ENCODE peak calls at places on chromosomes 3 and 15, in four cellular contexts. G is uterus, B is brain microvascular endothelial cell, D is spleen. R is an unnamed sample.

GRCh38 chr15:40103864-40104271 is 4.8 kb downstream of the BMF start:
- DNase-seq in B (no peak), G (no peak), D (peak; percentile 63), R (no peak)

GRCh38 chr3:104960579-104960978 is 406.1 kb upstream of the ALCAM start:
- DNase-seq in D (no peak), B (no peak), G (no peak), R (no peak)

GRCh38 chr3:187264051-187264450 is 27.5 kb downstream of the MASP1 start:
- DNase-seq in D (no peak), G (no peak), B (peak; percentile 76), R (no peak)

GRCh38 chr15:64067564-64068030 is 21.3 kb upstream of the DAPK2 start:
- DNase-seq in D (peak; percentile 76), G (peak; percentile 63), B (peak; percentile 60), R (peak; percentile 66)

GRCh38 chr15:101446527-101447167 is 42.9 kb downstream of the PCSK6 start:
- DNase-seq in G (no peak), D (no peak), B (no peak), R (no peak)

GRCh38 chr3:146077181-146077580 is 83.8 kb downstream of the PLOD2 start:
- DNase-seq in B (no peak), G (no peak), D (no peak), R (no peak)

GRCh38 chr3:134623615-134624245 is 27.1 kb downstream of the KY start:
- DNase-seq in B (no peak), G (no peak), D (no peak), R (no peak)

GRCh38 chr3:62132027-62132590 is 241.2 kb downstream of the FEZF2 start:
- DNase-seq in G (no peak), B (no peak), D (no peak), R (no peak)

GRCh38 chr3:123834631-123835030 is 49.5 kb downstream of the MYLK start:
- DNase-seq in G (no peak), D (no peak), B (peak; percentile 67), R (no peak)

GRCh38 chr3:69740103-69741021 is 1.1 kb downstream of the MITF start:
- DNase-seq in D (no peak), G (peak; percentile 62), B (no peak), R (peak; percentile 82)

GRCh38 chr3:69738291-69738690 is 973 bp upstream of the MITF start:
- DNase-seq in D (no peak), G (no peak), B (no peak), R (no peak)

GRCh38 chr3:69737396-69737795 is 1.9 kb upstream of the MITF start:
- DNase-seq in G (no peak), D (no peak), B (no peak), R (no peak)

GRCh38 chr3:69739204-69740102 is at the start of gene MITF:
- DNase-seq in G (peak; percentile 94), B (peak; percentile 92), D (peak; percentile 91), R (peak; percentile 93)

DNA sequence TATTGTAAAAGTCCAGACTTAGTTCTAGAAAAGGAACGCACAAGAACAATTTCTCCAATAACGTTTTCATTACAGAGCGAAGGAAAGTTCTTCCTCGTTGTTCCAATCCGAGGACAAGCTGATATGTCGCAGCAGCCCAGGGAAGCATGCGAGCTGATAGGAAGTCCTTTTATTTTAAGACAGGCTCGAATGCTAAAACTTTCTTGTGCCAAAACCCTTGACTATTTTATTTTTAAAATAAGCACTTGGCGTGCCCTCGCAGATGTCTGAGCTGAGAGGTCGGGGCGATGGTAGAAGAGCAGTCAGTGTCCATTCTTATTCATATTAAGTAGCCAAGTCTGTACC is 433 bp upstream of the MITF start:
- DNase-seq in G (no peak), B (no peak), D (no peak), R (no peak)
- H3K4me3 ChIP-seq in G (peak overlapping the region; percentile 76), B (peak overlapping the region; percentile 85), D (peak overlapping the region; percentile 66), R (peak overlapping the region; percentile 26)

DNA sequence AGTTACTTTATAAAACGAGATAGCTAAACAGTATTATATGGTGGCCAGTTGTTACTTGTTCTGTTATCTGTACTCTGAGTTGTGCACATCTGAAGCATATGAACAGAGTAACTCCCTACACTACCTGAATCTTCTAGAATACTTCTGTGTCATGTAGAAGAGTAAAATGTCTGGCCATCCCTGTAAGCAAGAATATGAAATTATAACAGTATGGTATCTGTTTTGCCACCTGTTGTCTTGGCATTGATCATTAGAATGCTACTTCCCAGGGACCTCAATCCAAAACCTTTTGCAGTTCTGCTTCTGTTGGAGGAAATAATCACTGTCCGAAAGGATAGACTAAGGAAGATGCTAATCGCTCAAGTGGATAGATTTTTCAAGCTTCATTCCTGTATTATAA is 1.9 kb downstream of the TEX9 start:
- DNase-seq in G (no peak), D (no peak), B (no peak), R (no peak)
- H3K4me3 ChIP-seq in G (no peak overlapping the region), D (no peak overlapping the region), B (no peak overlapping the region), R (no peak overlapping the region)

GRCh38 chr15:72176743-72177142 is 20.8 kb downstream of the GRAMD2A start:
- DNase-seq in G (no peak), D (no peak), B (no peak), R (no peak)
- H3K4me3 ChIP-seq in G (no peak overlapping the region), D (no peak overlapping the region), B (no peak overlapping the region), R (no peak overlapping the region)

GRCh38 chr3:25780618-25781017 is 2.6 kb downstream of the NGLY1 start:
- DNase-seq in D (no peak), B (no peak), G (no peak), R (no peak)

GRCh38 chr3:25782636-25782937 is 656 bp downstream of the NGLY1 start:
- DNase-seq in G (no peak), D (no peak), B (no peak), R (no peak)

GRCh38 chr3:25781758-25782594 is 1.3 kb downstream of the NGLY1 start:
- DNase-seq in G (no peak), D (no peak), B (no peak), R (no peak)

GRCh38 chr3:25782938-25783660 is at the start of gene NGLY1:
- DNase-seq in D (peak; percentile 98), B (peak; percentile 70), G (peak; percentile 74), R (peak; percentile 88)

DNA sequence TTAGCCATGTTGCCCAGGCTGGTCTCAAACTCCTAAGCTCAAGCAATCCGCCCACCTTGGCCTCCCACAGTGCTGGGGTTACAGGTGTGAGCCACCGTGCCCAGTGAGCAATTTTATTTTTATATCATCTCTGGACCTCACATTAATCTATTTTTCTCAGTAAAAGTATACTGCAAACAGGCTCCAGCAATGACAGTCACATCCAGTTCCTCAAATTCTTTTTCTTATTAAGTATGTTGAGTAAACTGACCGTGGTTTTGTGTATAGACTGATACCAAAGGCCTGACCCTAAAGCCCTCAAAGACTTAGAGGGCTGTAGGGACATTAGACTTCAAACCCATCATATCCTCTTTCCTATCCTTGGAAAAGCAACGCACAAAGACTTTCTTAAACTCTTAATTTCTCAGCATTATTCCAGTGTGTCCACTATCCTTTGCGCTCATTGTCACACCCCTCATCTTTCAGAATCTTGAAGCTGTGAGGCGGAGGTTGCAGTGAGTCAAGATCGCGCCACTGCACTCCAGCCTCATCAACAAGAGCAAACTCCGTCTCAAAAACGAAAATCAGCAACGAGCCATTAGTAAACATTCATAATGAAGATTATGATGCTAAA is 2.0 kb downstream of the NGLY1 start:
- DNase-seq in B (no peak), G (no peak), D (no peak), R (no peak)
- H3K4me3 ChIP-seq in B (no peak overlapping the region), G (no peak overlapping the region), D (no peak overlapping the region), R (no peak overlapping the region)

GRCh38 chr3:128521715-128522114 is 28.7 kb upstream of the GATA2 start:
- DNase-seq in D (no peak), B (no peak), G (no peak), R (no peak)

GRCh38 chr3:128517648-128518047 is 24.6 kb upstream of the GATA2 start:
- DNase-seq in G (no peak), D (no peak), B (no peak), R (no peak)

GRCh38 chr3:128518587-128519490 is 25.8 kb upstream of the GATA2 start:
- DNase-seq in G (no peak), D (no peak), B (no peak), R (no peak)

GRCh38 chr3:128515967-128516366 is 23.0 kb upstream of the GATA2 start:
- DNase-seq in B (no peak), D (no peak), G (no peak), R (no peak)
- H3K4me3 ChIP-seq in B (no peak overlapping the region), D (no peak overlapping the region), G (no peak overlapping the region), R (no peak overlapping the region)

GRCh38 chr15:41840092-41840491 is 1.4 kb downstream of the PLA2G4B start:
- DNase-seq in B (no peak), G (no peak), D (no peak), R (no peak)
- H3K4me3 ChIP-seq in B (no peak overlapping the region), G (no peak overlapping the region), D (no peak overlapping the region), R (no peak overlapping the region)

GRCh38 chr3:122679085-122679466 is 1.6 kb upstream of the PARP14 start:
- DNase-seq in G (peak; percentile 89), B (peak; percentile 73), D (peak; percentile 90), R (peak; percentile 86)

GRCh38 chr3:122678496-122678895 is 2.1 kb upstream of the PARP14 start:
- DNase-seq in D (no peak), B (no peak), G (no peak), R (no peak)

GRCh38 chr3:122677261-122677660 is 3.4 kb upstream of the PARP14 start:
- DNase-seq in G (no peak), D (no peak), B (no peak), R (no peak)

GRCh38 chr3:122674339-122674738 is 6.3 kb upstream of the PARP14 start:
- DNase-seq in D (no peak), B (no peak), G (no peak), R (no peak)

DNA sequence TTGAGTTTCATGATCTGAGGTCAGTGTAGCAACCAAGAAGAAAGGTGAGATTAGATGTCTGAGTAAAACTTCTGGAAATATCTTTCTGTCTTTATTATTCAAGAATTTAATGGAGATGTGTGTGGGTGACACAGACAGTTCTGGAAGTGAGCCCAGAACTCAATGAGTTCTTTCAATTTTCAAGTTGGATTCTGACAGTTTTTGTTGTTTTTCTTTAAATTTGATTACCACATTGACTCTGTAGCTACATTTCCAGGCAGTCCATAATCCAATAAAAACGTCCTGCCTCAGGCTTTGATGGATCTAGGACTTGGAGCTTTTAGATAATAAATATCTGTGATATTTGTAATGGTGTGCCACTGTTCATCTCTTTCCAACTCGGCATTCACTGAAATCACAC is 3.9 kb upstream of the PARP14 start:
- DNase-seq in G (no peak), B (peak; percentile 32), D (no peak), R (no peak)
- H3K4me3 ChIP-seq in G (no peak overlapping the region), B (no peak overlapping the region), D (no peak overlapping the region), R (no peak overlapping the region)

R was measured in thyroid gland.